ENCODE peak calls at places on chromosome 1, in five cellular contexts. One of them, this sample, is unnamed.

GRCh38 chr1:33143181-33143580 is 38.7 kb downstream of the TRIM62 start:
- DNase-seq in Right ventricle myocardium superior: no peak
- DNase-seq in stimulated activated CD8-positive, alpha-beta memory T cell treated with anti-CD3 and anti-CD28 coated beads, Interleukin-2, amount 100 ng/mL, for 1 hour: no peak
- DNase-seq in osteocyte: no peak
- DNase-seq in GM12892: no peak
- DNase-seq in this sample: peak

GRCh38 chr1:16984717-16985116 is 4.3 kb upstream of the MFAP2 start:
- DNase-seq in GM12892: no peak
- DNase-seq in stimulated activated CD8-positive, alpha-beta memory T cell treated with anti-CD3 and anti-CD28 coated beads, Interleukin-2, amount 100 ng/mL, for 1 hour: no peak
- DNase-seq in osteocyte: no peak
- DNase-seq in Right ventricle myocardium superior: peak
- DNase-seq in this sample: peak

GRCh38 chr1:67682659-67683197 is 2.3 kb upstream of the GADD45A start:
- DNase-seq in osteocyte: no peak
- DNase-seq in stimulated activated CD8-positive, alpha-beta memory T cell treated with anti-CD3 and anti-CD28 coated beads, Interleukin-2, amount 100 ng/mL, for 1 hour: no peak
- DNase-seq in Right ventricle myocardium superior: no peak
- DNase-seq in GM12892: no peak
- DNase-seq in this sample: peak

GRCh38 chr1:18529714-18530113 is 49.0 kb downstream of the KLHDC7A start:
- DNase-seq in osteocyte: peak
- DNase-seq in stimulated activated CD8-positive, alpha-beta memory T cell treated with anti-CD3 and anti-CD28 coated beads, Interleukin-2, amount 100 ng/mL, for 1 hour: no peak
- DNase-seq in Right ventricle myocardium superior: no peak
- DNase-seq in GM12892: no peak
- DNase-seq in this sample: no peak

GRCh38 chr1:25683731-25684130 is 67.1 kb downstream of the MAN1C1 start:
- DNase-seq in Right ventricle myocardium superior: no peak
- DNase-seq in GM12892: no peak
- DNase-seq in stimulated activated CD8-positive, alpha-beta memory T cell treated with anti-CD3 and anti-CD28 coated beads, Interleukin-2, amount 100 ng/mL, for 1 hour: no peak
- DNase-seq in osteocyte: no peak
- DNase-seq in this sample: no peak

GRCh38 chr1:237672748-237673147 is 218.0 kb downstream of the ZP4 start:
- DNase-seq in stimulated activated CD8-positive, alpha-beta memory T cell treated with anti-CD3 and anti-CD28 coated beads, Interleukin-2, amount 100 ng/mL, for 1 hour: no peak
- DNase-seq in GM12892: no peak
- DNase-seq in osteocyte: no peak
- DNase-seq in Right ventricle myocardium superior: no peak
- DNase-seq in this sample: no peak

GRCh38 chr1:226651041-226651731 is 87.9 kb downstream of the ITPKB start:
- DNase-seq in GM12892: no peak
- DNase-seq in stimulated activated CD8-positive, alpha-beta memory T cell treated with anti-CD3 and anti-CD28 coated beads, Interleukin-2, amount 100 ng/mL, for 1 hour: no peak
- DNase-seq in Right ventricle myocardium superior: peak
- DNase-seq in osteocyte: no peak
- DNase-seq in this sample: no peak

GRCh38 chr1:248849152-248849551 is 9.7 kb downstream of the ZNF692 start:
- DNase-seq in osteocyte: peak
- DNase-seq in GM12892: no peak
- DNase-seq in stimulated activated CD8-positive, alpha-beta memory T cell treated with anti-CD3 and anti-CD28 coated beads, Interleukin-2, amount 100 ng/mL, for 1 hour: no peak
- DNase-seq in Right ventricle myocardium superior: no peak
- DNase-seq in this sample: no peak

GRCh38 chr1:117695796-117696505 is 90.1 kb downstream of the TENT5C start:
- DNase-seq in Right ventricle myocardium superior: no peak
- DNase-seq in stimulated activated CD8-positive, alpha-beta memory T cell treated with anti-CD3 and anti-CD28 coated beads, Interleukin-2, amount 100 ng/mL, for 1 hour: no peak
- DNase-seq in GM12892: no peak
- DNase-seq in osteocyte: no peak
- DNase-seq in this sample: peak

GRCh38 chr1:8017495-8018310 is 8.4 kb downstream of the ERRFI1 start:
- DNase-seq in GM12892: no peak
- DNase-seq in osteocyte: no peak
- DNase-seq in Right ventricle myocardium superior: no peak
- DNase-seq in stimulated activated CD8-positive, alpha-beta memory T cell treated with anti-CD3 and anti-CD28 coated beads, Interleukin-2, amount 100 ng/mL, for 1 hour: no peak
- DNase-seq in this sample: peak

GRCh38 chr1:27635410-27636142 is 591 bp upstream of the FGR start:
- DNase-seq in stimulated activated CD8-positive, alpha-beta memory T cell treated with anti-CD3 and anti-CD28 coated beads, Interleukin-2, amount 100 ng/mL, for 1 hour: no peak
- DNase-seq in GM12892: no peak
- DNase-seq in osteocyte: no peak
- DNase-seq in Right ventricle myocardium superior: no peak
- DNase-seq in this sample: no peak